ENCODE peak calls at places on chromosomes 6 and 20, in six cellular contexts. S is psoas muscle; B is progenitor cell of endocrine pancreas; T is WTC11; M is AG09319; N is CD8-positive, alpha-beta T cell. K is an unnamed sample.

GRCh38 chr6:35948725-35949124 is 27.8 kb upstream of the SRPK1 start:
- DNase-seq in S (no peak), B (no peak), T (peak), M (no peak), N (no peak), K (no peak)

GRCh38 chr6:157822221-157823000 is 635 bp upstream of the SNX9 start:
- DNase-seq in S (peak), B (peak), T (peak), M (no peak), N (peak), K (no peak)

GRCh38 chr20:35768731-35769664 is 2.8 kb upstream of the PHF20 start:
- DNase-seq in S (peak), B (no peak), T (peak), M (peak), N (peak), K (no peak)

GRCh38 chr6:56699066-56699654 is 56.5 kb upstream of the DST start:
- DNase-seq in S (no peak), B (no peak), T (no peak), M (no peak), N (no peak), K (no peak)

GRCh38 chr6:3252369-3252768 is 6.4 kb upstream of the PSMG4 start:
- DNase-seq in S (no peak), B (no peak), T (no peak), M (no peak), N (no peak), K (no peak)

GRCh38 chr6:137657351-137657911 is 163.2 kb upstream of the OLIG3 start:
- DNase-seq in S (no peak), B (no peak), T (no peak), M (no peak), N (no peak), K (no peak)

GRCh38 chr6:30940361-30941001 is at the start of gene MUCL3:
- DNase-seq in S (no peak), B (no peak), T (no peak), M (no peak), N (no peak), K (no peak)

GRCh38 chr20:45751714-45752113 is 29.6 kb downstream of the SPINT4 start:
- DNase-seq in S (no peak), B (no peak), T (no peak), M (no peak), N (no peak), K (no peak)

GRCh38 chr6:87929843-87930288 is 117.8 kb upstream of the SPACA1 start:
- DNase-seq in S (peak), B (peak), T (peak), M (peak), N (peak), K (peak)

GRCh38 chr20:51327251-51327841 is 215.2 kb downstream of the NFATC2 start:
- DNase-seq in S (no peak), B (no peak), T (no peak), M (peak), N (no peak), K (no peak)

GRCh38 chr6:134636221-134636830 is 313.6 kb downstream of the ALDH8A1 start:
- DNase-seq in S (no peak), B (no peak), T (no peak), M (no peak), N (no peak), K (no peak)

GRCh38 chr20:31923388-31924271 is 28.2 kb downstream of the PDRG1 start:
- DNase-seq in S (no peak), B (no peak), T (no peak), M (no peak), N (no peak), K (no peak)

GRCh38 chr6:31272856-31273626 is 1.1 kb upstream of the HLA-C start:
- DNase-seq in S (no peak), B (no peak), T (no peak), M (no peak), N (peak), K (no peak)

GRCh38 chr6:161694995-161695394 is 421.1 kb upstream of the AGPAT4 start:
- DNase-seq in S (no peak), B (no peak), T (no peak), M (peak), N (no peak), K (no peak)

GRCh38 chr20:37123441-37123840 is 27.6 kb upstream of the RBL1 start:
- DNase-seq in S (no peak), B (no peak), T (no peak), M (no peak), N (no peak), K (no peak)

GRCh38 chr6:14731638-14732037 is 514.2 kb upstream of the JARID2 start:
- DNase-seq in S (no peak), B (no peak), T (no peak), M (no peak), N (no peak), K (no peak)

GRCh38 chr6:25138024-25138696 is 141.0 kb upstream of the CARMIL1 start:
- DNase-seq in S (peak), B (no peak), T (no peak), M (peak), N (peak), K (peak)

GRCh38 chr6:163793584-163793983 is 379.1 kb downstream of the QKI start:
- DNase-seq in S (no peak), B (no peak), T (no peak), M (no peak), N (no peak), K (no peak)

GRCh38 chr6:41080623-41081022 is 7.8 kb downstream of the NFYA start:
- DNase-seq in S (no peak), B (no peak), T (no peak), M (no peak), N (peak), K (no peak)

GRCh38 chr6:118894425-118895240 is 681 bp downstream of the ASF1A start:
- DNase-seq in S (peak), B (peak), T (peak), M (no peak), N (peak), K (peak)

GRCh38 chr6:166145751-166146150 is 21.9 kb downstream of the TBXT start:
- DNase-seq in S (no peak), B (no peak), T (no peak), M (no peak), N (no peak), K (no peak)

GRCh38 chr6:116764961-116765841 is at the start of gene FAM162B:
- DNase-seq in S (peak), B (peak), T (peak), M (no peak), N (no peak), K (no peak)

GRCh38 chr20:4165984-4166725 is 150.8 kb upstream of the RNF24 start:
- DNase-seq in S (no peak), B (no peak), T (no peak), M (no peak), N (no peak), K (no peak)

GRCh38 chr6:138107752-138108592 is 753 bp upstream of the PERP start:
- DNase-seq in S (no peak), B (peak), T (peak), M (no peak), N (no peak), K (no peak)

GRCh38 chr6:152637422-152638047 is 373 bp upstream of the SYNE1 start:
- DNase-seq in S (no peak), B (no peak), T (no peak), M (no peak), N (no peak), K (no peak)

GRCh38 chr6:106916891-106917290 is 57.6 kb downstream of the CD24 start:
- DNase-seq in S (no peak), B (no peak), T (no peak), M (no peak), N (no peak), K (no peak)

GRCh38 chr6:23696946-23697345 is 429.1 kb upstream of the NRSN1 start:
- DNase-seq in S (no peak), B (no peak), T (no peak), M (peak), N (no peak), K (no peak)

GRCh38 chr20:56458227-56458821 is 10.1 kb upstream of the RTF2 start:
- DNase-seq in S (no peak), B (no peak), T (no peak), M (no peak), N (no peak), K (no peak)

GRCh38 chr20:49786671-49787370 is 25.8 kb upstream of the SLC9A8 start:
- DNase-seq in S (no peak), B (no peak), T (no peak), M (no peak), N (no peak), K (no peak)

GRCh38 chr6:85372188-85372914 is 77.5 kb upstream of the NT5E start:
- DNase-seq in S (no peak), B (no peak), T (no peak), M (no peak), N (no peak), K (no peak)

GRCh38 chr20:43752561-43753301 is 25.9 kb upstream of the GTSF1L start:
- DNase-seq in S (no peak), B (no peak), T (no peak), M (peak), N (no peak), K (no peak)

GRCh38 chr20:41524980-41525613 is 93.1 kb downstream of the CHD6 start:
- DNase-seq in S (peak), B (no peak), T (no peak), M (no peak), N (no peak), K (no peak)

GRCh38 chr20:62466071-62466760 is 9.6 kb downstream of the GATA5 start:
- DNase-seq in S (no peak), B (no peak), T (no peak), M (no peak), N (no peak), K (no peak)

GRCh38 chr6:37155394-37156312 is 14.3 kb upstream of the PIM1 start:
- DNase-seq in S (no peak), B (no peak), T (no peak), M (no peak), N (no peak), K (peak)

GRCh38 chr6:29938746-29939508 is 3.4 kb upstream of the HLA-A start:
- DNase-seq in S (no peak), B (no peak), T (no peak), M (no peak), N (no peak), K (no peak)

GRCh38 chr6:12637960-12638641 is 78.5 kb upstream of the PHACTR1 start:
- DNase-seq in S (no peak), B (peak), T (peak), M (peak), N (no peak), K (no peak)
- TF ChIP-seq CTCF in S (peak), B (peak), T (peak), M (peak), N (peak), K (no peak)

GRCh38 chr20:11098888-11099287 is 425.1 kb upstream of the JAG1 start:
- DNase-seq in S (no peak), B (no peak), T (peak), M (no peak), N (no peak), K (no peak)
- TF ChIP-seq CTCF in S (no peak), B (no peak), T (no peak), M (no peak), N (no peak), K (no peak)

GRCh38 chr6:97469451-97469850 is 186.4 kb upstream of the MMS22L start:
- DNase-seq in S (no peak), B (no peak), T (no peak), M (no peak), N (no peak), K (no peak)

GRCh38 chr6:97468981-97469380 is 186.0 kb upstream of the MMS22L start:
- DNase-seq in S (no peak), B (no peak), T (no peak), M (no peak), N (no peak), K (no peak)

GRCh38 chr6:97470322-97470721 is 187.3 kb upstream of the MMS22L start:
- DNase-seq in S (no peak), B (no peak), T (no peak), M (no peak), N (no peak), K (no peak)

GRCh38 chr6:97473979-97474378 is 191.0 kb upstream of the MMS22L start:
- DNase-seq in S (no peak), B (no peak), T (no peak), M (no peak), N (no peak), K (no peak)
- TF ChIP-seq CTCF in S (no peak), B (no peak), T (no peak), M (no peak), N (no peak), K (no peak)

GRCh38 chr20:6468751-6469150 is 298.7 kb upstream of the BMP2 start:
- DNase-seq in S (no peak), B (no peak), T (no peak), M (no peak), N (no peak), K (no peak)
- TF ChIP-seq CTCF in S (no peak), B (no peak), T (no peak), M (no peak), N (no peak), K (no peak)